ENCODE peak calls at places on chromosomes 1 and 21, in ten cellular contexts. N is putamen; M is nucleus accumbens; W is stimulated activated CD8-positive, alpha-beta memory T cell treated with anti-CD3 and anti-CD28 coated beads, Interleukin-15, amount 100 ng/mL, for 48 hours; L is stimulated activated CD4-positive, alpha-beta T cell treated with anti-CD3 and anti-CD28 coated beads, Interleukin-12 subunit alpha, Interleukin-12 subunit beta, amount 100 ng/mL, for 4 hours; C is non-pigmented ciliary epithelial cell; B is activated gamma-delta T cell treated with anti-CD3 and anti-CD28 coated beads, Interleukin-2, amount 50 U/mL, for 16 hours; K is HTR-8/SVneo; H is fibroblast of mammary gland; Q is T-helper 2 cell. O is an unnamed sample.

GRCh38 chr1:56938636-56939035 is 27.2 kb downstream of the C8B start:
- DNase-seq in N (no peak), M (no peak), W (no peak), L (no peak), C (no peak), B (no peak), K (no peak), H (no peak), Q (no peak), O (no peak)

GRCh38 chr1:96992871-96993270 is 271.3 kb downstream of the PTBP2 start:
- DNase-seq in N (no peak), M (no peak), W (no peak), L (no peak), C (no peak), B (no peak), K (no peak), H (peak), Q (no peak), O (no peak)

GRCh38 chr1:67753776-67754525 is 69.0 kb downstream of the GADD45A start:
- DNase-seq in N (no peak), M (no peak), W (no peak), L (no peak), C (no peak), B (no peak), K (no peak), H (no peak), Q (no peak), O (no peak)

GRCh38 chr1:14943516-14943851 is 210.1 kb upstream of the TMEM51 start:
- DNase-seq in N (no peak), M (no peak), W (no peak), L (no peak), C (no peak), B (no peak), K (no peak), H (no peak), Q (no peak), O (no peak)

GRCh38 chr1:94081566-94082344 is 39.2 kb downstream of the ABCA4 start:
- DNase-seq in N (no peak), M (no peak), W (no peak), L (no peak), C (no peak), B (no peak), K (no peak), H (peak), Q (no peak), O (no peak)

GRCh38 chr1:81799939-81800740 is 594 bp upstream of the ADGRL2 start:
- DNase-seq in N (no peak), M (no peak), W (no peak), L (no peak), C (no peak), B (no peak), K (peak), H (peak), Q (no peak), O (no peak)

GRCh38 chr1:3902546-3902945 is 2.5 kb upstream of the C1orf174 start:
- DNase-seq in N (peak), M (peak), W (no peak), L (no peak), C (no peak), B (no peak), K (no peak), H (no peak), Q (no peak), O (peak)

GRCh38 chr1:237287876-237288517 is 246.0 kb downstream of the RYR2 start:
- DNase-seq in N (no peak), M (no peak), W (no peak), L (no peak), C (no peak), B (no peak), K (no peak), H (no peak), Q (no peak), O (no peak)

GRCh38 chr21:15415541-15416261 is 314.1 kb upstream of the USP25 start:
- DNase-seq in N (peak), M (no peak), W (no peak), L (no peak), C (no peak), B (no peak), K (no peak), H (peak), Q (no peak), O (no peak)

GRCh38 chr1:239112092-239112491 is 274.3 kb upstream of the CHRM3 start:
- DNase-seq in N (no peak), M (no peak), W (no peak), L (no peak), C (no peak), B (no peak), K (no peak), H (no peak), Q (no peak), O (no peak)

GRCh38 chr1:210072129-210072528 is 134.1 kb downstream of the SYT14 start:
- DNase-seq in N (peak), M (no peak), W (no peak), L (no peak), C (no peak), B (no peak), K (no peak), H (peak), Q (no peak), O (no peak)

GRCh38 chr21:25283720-25284119 is 323.6 kb downstream of the MRPL39 start:
- DNase-seq in N (no peak), M (no peak), W (no peak), L (no peak), C (no peak), B (no peak), K (no peak), H (peak), Q (no peak), O (no peak)

O was measured in CD14-positive monocyte.